ENCODE peak calls at places on chromosomes 3 and 15, in seven cellular contexts. J is astrocyte of the spinal cord, U is DND-41, F is right lobe of liver, M is ovary, A is choroid plexus epithelial cell, N is mammary epithelial cell. E is an unnamed sample.

GRCh38 chr15:40949756-40950207 is 3.5 kb upstream of the CHAC1 start:
- DNase-seq in J (no peak), N (no peak), M (no peak), U (no peak), F (no peak), A (no peak), E (no peak)

GRCh38 chr3:195154793-195155535 is 116.0 kb downstream of the XXYLT1 start:
- DNase-seq in N (peak; percentile 84), F (peak; percentile 80), U (no peak), M (peak; percentile 98), A (peak; percentile 98), J (peak; percentile 98), E (peak; percentile 33)

GRCh38 chr3:101310580-101311375 is 9.6 kb downstream of the IMPG2 start:
- DNase-seq in N (no peak), A (peak; percentile 38), M (no peak), U (no peak), F (no peak), J (peak; percentile 81), E (no peak)

GRCh38 chr15:88506628-88507027 is 39.1 kb downstream of the MRPS11 start:
- DNase-seq in M (no peak), J (no peak), F (no peak), A (no peak), N (no peak), U (no peak), E (no peak)

GRCh38 chr3:47318921-47319320 is 36.2 kb downstream of the KLHL18 start:
- DNase-seq in J (no peak), N (no peak), U (no peak), A (no peak), F (no peak), M (no peak), E (no peak)

GRCh38 chr3:124601189-124601588 is 129.1 kb upstream of the UMPS start:
- DNase-seq in F (no peak), M (no peak), U (no peak), A (no peak), N (peak; percentile 56), J (no peak), E (no peak)

GRCh38 chr3:182651461-182651860 is 141.8 kb upstream of the ATP11B start:
- DNase-seq in U (no peak), J (no peak), N (no peak), F (no peak), A (no peak), M (no peak), E (no peak)

GRCh38 chr3:105253225-105253624 is 113.5 kb upstream of the ALCAM start:
- DNase-seq in J (peak; percentile 50), N (no peak), U (no peak), A (peak; percentile 50), F (no peak), M (no peak), E (no peak)

GRCh38 chr3:63966871-63967270 is 54.7 kb upstream of the SCAANT1 start:
- DNase-seq in J (no peak), M (no peak), A (no peak), F (no peak), U (no peak), N (no peak), E (no peak)

GRCh38 chr3:43243590-43244587 is 42.5 kb upstream of the SNRK start:
- DNase-seq in U (no peak), N (no peak), A (no peak), M (no peak), J (no peak), F (no peak), E (peak; percentile 43)

DNA sequence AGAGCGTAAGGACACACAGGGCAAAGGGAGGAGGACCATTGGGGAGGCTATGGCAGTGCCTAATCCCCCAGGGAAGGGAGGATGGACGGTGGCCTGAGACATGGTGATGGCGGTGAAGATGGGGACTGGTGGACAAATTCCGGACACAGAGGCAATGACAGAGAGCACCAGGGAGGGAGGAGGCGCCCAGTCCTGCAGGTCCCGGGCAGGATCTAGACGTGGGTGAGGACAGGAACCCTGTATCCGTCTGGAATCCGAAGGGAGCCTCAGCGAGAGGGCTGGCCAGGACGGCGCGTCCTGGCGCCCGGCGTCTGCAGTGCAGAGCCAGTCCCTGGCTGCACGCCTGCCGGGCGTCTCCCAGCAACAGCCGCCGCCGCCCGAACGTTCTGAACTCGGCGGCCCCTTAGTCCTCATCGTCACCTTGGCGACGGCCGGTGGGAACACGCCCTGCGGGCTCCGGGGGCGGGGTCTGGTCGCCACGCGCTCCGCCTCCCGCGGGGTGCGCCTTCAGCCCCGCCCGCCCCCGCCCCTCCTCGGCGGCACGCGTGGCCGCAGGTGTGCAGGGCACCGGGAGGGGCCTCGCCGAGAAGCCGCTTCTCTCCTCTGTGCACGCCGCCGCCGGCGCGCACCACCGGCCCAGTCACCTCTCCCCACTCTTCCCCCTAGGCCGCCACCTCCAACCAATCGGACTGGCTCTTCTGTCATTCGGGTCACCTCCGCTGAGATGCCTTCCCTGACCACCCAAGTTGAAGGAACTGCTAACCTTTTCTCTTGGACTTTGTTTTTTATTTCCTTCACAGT is 11.6 kb downstream of the XIRP1 start:
- DNase-seq in F (peak; percentile 97), U (peak; percentile 87), J (peak; percentile 87), A (peak; percentile 84), M (peak; percentile 95), N (peak; percentile 86), E (peak; percentile 92)
- TF ChIP-seq CTCF in F (peak; percentile 14), U (no peak), J (peak; percentile 27), A (peak; percentile 21), M (peak; percentile 18), N (peak; percentile 37), E (no peak)

GRCh38 chr3:132342183-132342582 is 25.0 kb downstream of the ACP3 start:
- DNase-seq in F (no peak), J (no peak), M (no peak), N (no peak), U (no peak), A (peak; percentile 36), E (no peak)
- TF ChIP-seq CTCF in F (no peak), J (no peak), M (no peak), N (peak; percentile 17), U (no peak), A (peak; percentile 37), E (no peak)

GRCh38 chr3:185977679-185978040 is 39.8 kb upstream of the TRA2B start:
- DNase-seq in A (no peak), U (no peak), F (no peak), N (no peak), M (no peak), J (no peak), E (no peak)
- TF ChIP-seq CTCF in A (no peak), U (no peak), F (peak; percentile 6), N (no peak), M (no peak), J (no peak), E (no peak)

GRCh38 chr3:19070325-19070724 is 78.0 kb upstream of the KCNH8 start:
- DNase-seq in M (no peak), F (no peak), A (no peak), U (no peak), J (no peak), N (no peak), E (no peak)

GRCh38 chr3:19060404-19060803 is 87.9 kb upstream of the KCNH8 start:
- DNase-seq in F (no peak), N (no peak), J (no peak), M (no peak), A (no peak), U (no peak), E (no peak)

GRCh38 chr3:19063936-19064335 is 84.4 kb upstream of the KCNH8 start:
- DNase-seq in N (no peak), J (no peak), F (no peak), M (no peak), U (no peak), A (no peak), E (no peak)

DNA sequence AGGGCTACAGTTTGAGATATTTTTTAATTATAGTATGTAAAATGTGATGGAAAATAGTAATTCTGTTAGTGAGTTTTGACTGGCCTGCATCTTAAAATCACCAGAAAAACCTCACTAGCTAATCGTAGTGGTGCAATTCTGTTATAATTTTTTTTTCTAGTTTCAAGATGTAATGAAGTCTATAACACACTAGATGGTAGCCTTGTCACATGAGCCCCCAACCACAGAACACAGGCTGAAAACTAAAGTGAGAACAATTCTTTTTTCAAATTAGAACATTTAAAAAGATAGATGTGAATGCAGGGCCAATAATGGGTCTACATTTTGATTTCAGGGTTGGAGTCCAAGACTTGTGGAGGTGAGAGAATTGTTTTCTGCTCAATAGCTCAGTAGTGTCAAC is 83.3 kb upstream of the KCNH8 start:
- DNase-seq in J (no peak), A (no peak), U (no peak), F (no peak), M (no peak), N (no peak), E (no peak)
- TF ChIP-seq CTCF in J (no peak), A (no peak), U (peak; percentile 54), F (peak; percentile 20), M (no peak), N (no peak), E (no peak)

GRCh38 chr3:112846764-112847163 is at the start of gene CD200R1L:
- DNase-seq in F (no peak), U (no peak), A (no peak), N (no peak), M (no peak), J (no peak), E (no peak)
- TF ChIP-seq CTCF in F (no peak), U (no peak), A (no peak), N (no peak), M (no peak), J (no peak), E (no peak)

GRCh38 chr3:68017069-68017468 is 362.7 kb upstream of the SUCLG2 start:
- DNase-seq in F (no peak), J (no peak), A (no peak), M (no peak), N (no peak), U (no peak), E (no peak)
- TF ChIP-seq CTCF in F (peak; percentile 52), J (peak; percentile 4), A (no peak), M (no peak), N (peak; percentile 8), U (no peak), E (no peak)

DNA sequence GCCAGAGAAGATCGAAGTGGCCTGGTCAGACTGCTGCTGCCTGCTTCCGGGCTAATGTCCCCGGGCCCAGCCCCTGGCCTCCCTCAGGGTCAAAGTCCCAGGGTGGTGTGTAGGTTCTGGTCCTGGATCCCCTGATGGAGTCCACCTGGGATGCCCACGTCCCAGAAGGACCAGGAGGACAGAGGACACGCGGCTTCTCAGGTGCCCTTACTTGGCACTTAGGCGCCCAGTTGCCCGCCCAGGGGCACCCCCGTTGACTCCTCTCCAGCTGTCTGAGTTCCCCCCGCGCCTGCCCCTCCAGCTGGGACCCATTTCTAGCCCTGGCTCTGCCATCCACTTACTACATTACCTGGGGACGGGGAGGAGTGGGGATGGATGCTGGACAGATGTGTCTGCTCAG is 44.6 kb downstream of the LINGO1 start:
- DNase-seq in M (no peak), F (no peak), U (no peak), N (no peak), A (no peak), J (no peak), E (no peak)
- TF ChIP-seq CTCF in M (no peak), F (no peak), U (no peak), N (no peak), A (no peak), J (no peak), E (no peak)

E was measured in activated CD8-positive, alpha-beta T cell treated with anti-CD3 and anti-CD28 coated beads for 36 hours.